ENCODE peak calls at places on chromosomes 12 and 14, in five cellular contexts. Q is fibroblast of lung; H is prostate gland; Y is CD8-positive, alpha-beta T cell; X is pancreas. G is an unnamed sample. For H3K4me1 and H3K27me3, the result is how much of the 10 kb centered on the place peaks cover.

GRCh38 chr14:92860097-92860496 is 62.9 kb upstream of the CHGA start:
- DNase-seq in H (no peak), X (no peak), Q (no peak), Y (no peak), G (no peak)

GRCh38 chr12:5796171-5797091 is 148.6 kb downstream of the ANO2 start:
- DNase-seq in Q (no peak), X (peak), Y (no peak), H (no peak), G (peak)

GRCh38 chr12:116087962-116088361 is 189.5 kb downstream of the MED13L start:
- DNase-seq in Q (no peak), H (no peak), Y (no peak), X (no peak), G (no peak)

GRCh38 chr12:96044017-96044985 is 8.9 kb upstream of the LTA4H start:
- DNase-seq in Q (peak), H (no peak), Y (no peak), X (no peak), G (no peak)

GRCh38 chr12:108302471-108303311 is 36.4 kb downstream of the CMKLR1 start:
- DNase-seq in X (peak), Y (no peak), Q (peak), H (no peak), G (peak)

GRCh38 chr12:129827985-129828384 is 75.8 kb downstream of the TMEM132D start:
- DNase-seq in Y (no peak), H (no peak), Q (no peak), X (no peak), G (no peak)

GRCh38 chr14:72549848-72550247 is 344.1 kb downstream of the DPF3 start:
- DNase-seq in X (no peak), H (no peak), Y (no peak), Q (no peak), G (no peak)

GRCh38 chr12:90987101-90987500 is 17.7 kb downstream of the EPYC start:
- DNase-seq in X (no peak), Q (no peak), H (no peak), Y (no peak), G (no peak)

GRCh38 chr12:6229823-6230222 is 29.6 kb downstream of the CD9 start:
- DNase-seq in H (peak), X (no peak), Q (peak), Y (no peak), G (peak)

GRCh38 chr12:88416155-88416554 is 164.1 kb downstream of the KITLG start:
- DNase-seq in H (no peak), Q (no peak), Y (no peak), X (no peak), G (no peak)

DNA sequence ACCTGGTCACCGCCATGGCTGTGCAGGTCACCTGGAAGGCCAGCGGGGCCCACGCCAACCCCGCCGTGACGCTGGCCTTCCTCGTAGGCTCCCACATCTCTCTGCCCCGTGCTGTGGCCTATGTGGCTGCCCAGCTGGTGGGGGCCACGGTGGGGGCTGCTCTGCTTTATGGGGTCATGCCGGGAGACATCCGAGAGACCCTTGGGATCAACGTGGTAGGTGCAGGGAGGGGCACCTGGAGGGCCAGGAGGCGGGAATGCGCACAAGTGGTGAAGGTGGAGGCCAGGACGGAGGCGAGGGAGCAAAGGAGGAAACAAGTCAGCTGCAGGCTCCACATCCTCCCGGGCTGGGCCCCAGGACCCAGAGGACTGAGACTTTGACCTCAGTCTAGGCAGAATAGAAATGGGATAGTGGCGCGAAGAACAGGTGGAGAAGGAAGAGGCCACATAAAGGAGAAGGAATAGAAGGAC is 649 bp downstream of the AQP6 start:
- DNase-seq in H (no peak), Y (no peak), Q (no peak), X (no peak), G (no peak)
- TF ChIP-seq CTCF in H (no peak), Y (no peak), Q (no peak), X (no peak), G (no peak)

DNA sequence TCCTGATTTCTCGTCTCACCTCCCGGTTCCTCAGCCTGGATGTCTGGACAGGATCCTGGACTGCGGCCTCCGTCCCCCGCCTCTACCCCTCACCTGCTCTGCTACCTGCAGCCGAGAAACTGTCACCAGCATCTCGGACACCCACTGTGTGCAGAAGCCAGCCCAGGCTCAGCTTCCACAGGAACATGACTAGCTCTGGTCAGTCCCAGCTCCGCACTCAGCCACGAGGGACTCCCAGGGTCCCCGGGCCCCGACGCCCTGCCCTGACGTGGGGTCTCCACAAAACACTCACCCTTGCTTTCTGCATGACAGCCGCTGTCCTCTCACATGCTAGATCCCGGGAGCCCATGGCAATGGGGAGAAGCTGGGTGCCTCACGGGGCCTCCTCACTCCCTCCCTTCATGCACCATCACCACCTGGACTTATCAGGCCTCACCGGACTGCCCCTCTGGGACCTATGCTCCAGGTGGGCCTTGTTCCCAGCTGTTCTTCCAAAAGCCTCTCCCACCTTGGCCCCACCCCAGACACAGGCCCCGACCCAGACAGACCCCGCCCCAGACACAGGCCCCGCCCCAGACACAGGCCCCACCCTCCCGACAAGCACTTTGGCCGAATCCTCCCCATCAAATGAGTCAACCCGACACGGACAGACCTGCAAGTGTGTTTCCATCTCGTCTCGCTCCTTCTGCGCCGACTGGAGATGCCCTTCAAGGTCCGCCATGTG is 26.9 kb upstream of the ANKLE2 start:
- DNase-seq in X (no peak), Q (no peak), Y (no peak), H (no peak), G (no peak)
- H3K4me1 ChIP-seq in X (under half), Q (under half), Y (under half), H (under half), G (under half)

DNA sequence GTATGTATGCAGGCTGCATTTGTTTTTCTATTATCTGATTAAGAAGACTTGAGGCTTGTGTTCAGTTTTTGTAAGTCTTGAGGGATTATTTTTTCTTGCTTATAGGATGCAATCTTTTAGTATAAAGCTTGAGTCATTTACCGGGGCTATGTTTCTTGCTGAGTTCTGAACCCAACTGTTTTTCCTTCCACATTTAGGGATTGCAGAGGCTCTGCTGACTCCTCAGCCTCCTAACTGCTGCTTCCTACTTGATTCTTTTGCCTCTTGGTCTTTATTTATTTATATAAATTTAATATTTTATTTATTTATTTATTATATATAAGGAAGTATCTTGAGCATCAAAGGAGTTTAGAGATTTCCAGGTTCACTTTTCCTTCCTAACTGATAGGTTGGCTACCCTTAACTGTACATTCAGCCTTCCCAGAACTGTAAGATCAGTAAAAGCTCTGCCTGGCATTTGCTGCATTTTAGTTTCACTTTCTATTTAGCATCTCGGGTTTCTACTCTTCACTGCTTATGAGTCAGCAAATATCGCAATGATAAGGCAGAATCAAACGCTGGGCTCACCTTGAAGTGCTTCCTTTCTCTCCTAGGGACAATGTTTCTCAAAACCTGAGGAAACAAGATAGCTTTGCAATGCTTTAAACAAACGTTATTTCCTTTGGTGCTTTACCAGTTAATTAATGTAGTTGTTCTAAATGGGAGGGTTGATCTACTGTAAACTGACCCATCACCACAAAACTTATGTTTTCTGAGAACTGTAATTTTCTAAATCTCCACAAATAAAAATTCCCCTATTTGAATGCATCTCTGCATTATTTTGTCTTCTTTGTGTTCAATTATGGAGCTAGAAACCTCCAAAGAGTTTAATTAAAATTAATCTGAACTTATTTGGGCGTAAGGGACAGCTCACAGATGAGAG is 1183.7 kb upstream of the TMEM132C start:
- DNase-seq in H (no peak), Y (no peak), X (no peak), Q (peak), G (no peak)
- H3K27me3 ChIP-seq in H (under half), Y (under half), X (under half), Q (under half), G (under half)

GRCh38 chr14:102590667-102591099 is 1.8 kb upstream of the RCOR1 start:
- DNase-seq in H (no peak), Q (peak), Y (no peak), X (peak), G (no peak)
- TF ChIP-seq CTCF in H (no peak), Q (peak), Y (no peak), X (peak), G (peak)

GRCh38 chr14:54653764-54654469 is 87.0 kb downstream of the SAMD4A start:
- DNase-seq in X (no peak), Q (peak), Y (no peak), H (no peak), G (peak)
- H3K4me1 ChIP-seq in X (under half), Q (under half), Y (under half), H (under half), G (half or more)